ENCODE peak calls at places on chromosomes 5 and 9, in four cellular contexts. One of them, this sample, is unnamed.

GRCh38 chr5:1931590-1932138 is 48.9 kb upstream of the IRX4 start:
- DNase-seq in nephron progenitor cell: peak
- DNase-seq in neural progenitor cell: peak
- DNase-seq in stimulated activated effector memory CD8-positive, alpha-beta T cell treated with anti-CD3 and anti-CD28 coated beads, Interleukin-12 subunit alpha, Interleukin-12 subunit beta, amount 100 ng/mL, for 72 hours: no peak
- DNase-seq in this sample: no peak

GRCh38 chr9:86274821-86275643 is 7.3 kb downstream of the ISCA1 start:
- DNase-seq in nephron progenitor cell: no peak
- DNase-seq in neural progenitor cell: no peak
- DNase-seq in stimulated activated effector memory CD8-positive, alpha-beta T cell treated with anti-CD3 and anti-CD28 coated beads, Interleukin-12 subunit alpha, Interleukin-12 subunit beta, amount 100 ng/mL, for 72 hours: no peak
- DNase-seq in this sample: no peak

GRCh38 chr5:51632794-51633193 is 249.5 kb downstream of the ISL1 start:
- DNase-seq in nephron progenitor cell: no peak
- DNase-seq in neural progenitor cell: no peak
- DNase-seq in stimulated activated effector memory CD8-positive, alpha-beta T cell treated with anti-CD3 and anti-CD28 coated beads, Interleukin-12 subunit alpha, Interleukin-12 subunit beta, amount 100 ng/mL, for 72 hours: no peak
- DNase-seq in this sample: no peak

GRCh38 chr9:37542895-37543294 is 33.3 kb downstream of the FBXO10 start:
- DNase-seq in nephron progenitor cell: no peak
- DNase-seq in neural progenitor cell: no peak
- DNase-seq in stimulated activated effector memory CD8-positive, alpha-beta T cell treated with anti-CD3 and anti-CD28 coated beads, Interleukin-12 subunit alpha, Interleukin-12 subunit beta, amount 100 ng/mL, for 72 hours: no peak
- DNase-seq in this sample: no peak

GRCh38 chr5:38780950-38781349 is 64.9 kb upstream of the OSMR start:
- DNase-seq in nephron progenitor cell: no peak
- DNase-seq in neural progenitor cell: no peak
- DNase-seq in stimulated activated effector memory CD8-positive, alpha-beta T cell treated with anti-CD3 and anti-CD28 coated beads, Interleukin-12 subunit alpha, Interleukin-12 subunit beta, amount 100 ng/mL, for 72 hours: no peak
- DNase-seq in this sample: no peak

GRCh38 chr9:752201-752600 is 89.3 kb upstream of the DMRT1 start:
- DNase-seq in nephron progenitor cell: no peak
- DNase-seq in neural progenitor cell: no peak
- DNase-seq in stimulated activated effector memory CD8-positive, alpha-beta T cell treated with anti-CD3 and anti-CD28 coated beads, Interleukin-12 subunit alpha, Interleukin-12 subunit beta, amount 100 ng/mL, for 72 hours: no peak
- DNase-seq in this sample: no peak

GRCh38 chr5:111511174-111512025 is 935 bp downstream of the STARD4 start:
- DNase-seq in nephron progenitor cell: no peak
- DNase-seq in neural progenitor cell: no peak
- DNase-seq in stimulated activated effector memory CD8-positive, alpha-beta T cell treated with anti-CD3 and anti-CD28 coated beads, Interleukin-12 subunit alpha, Interleukin-12 subunit beta, amount 100 ng/mL, for 72 hours: no peak
- DNase-seq in this sample: no peak

GRCh38 chr5:81601912-81602311 is 149.0 kb downstream of the SSBP2 start:
- DNase-seq in nephron progenitor cell: no peak
- DNase-seq in neural progenitor cell: no peak
- DNase-seq in stimulated activated effector memory CD8-positive, alpha-beta T cell treated with anti-CD3 and anti-CD28 coated beads, Interleukin-12 subunit alpha, Interleukin-12 subunit beta, amount 100 ng/mL, for 72 hours: no peak
- DNase-seq in this sample: no peak

GRCh38 chr9:109862452-109862851 is 82.5 kb downstream of the PALM2AKAP2 start:
- DNase-seq in nephron progenitor cell: no peak
- DNase-seq in neural progenitor cell: no peak
- DNase-seq in stimulated activated effector memory CD8-positive, alpha-beta T cell treated with anti-CD3 and anti-CD28 coated beads, Interleukin-12 subunit alpha, Interleukin-12 subunit beta, amount 100 ng/mL, for 72 hours: no peak
- DNase-seq in this sample: no peak

GRCh38 chr5:129481161-129481560 is 21.1 kb downstream of the ADAMTS19 start:
- DNase-seq in nephron progenitor cell: no peak
- DNase-seq in neural progenitor cell: no peak
- DNase-seq in stimulated activated effector memory CD8-positive, alpha-beta T cell treated with anti-CD3 and anti-CD28 coated beads, Interleukin-12 subunit alpha, Interleukin-12 subunit beta, amount 100 ng/mL, for 72 hours: no peak
- DNase-seq in this sample: no peak

GRCh38 chr9:99140685-99141314 is 35.9 kb downstream of the TGFBR1 start:
- DNase-seq in nephron progenitor cell: peak
- DNase-seq in neural progenitor cell: peak
- DNase-seq in stimulated activated effector memory CD8-positive, alpha-beta T cell treated with anti-CD3 and anti-CD28 coated beads, Interleukin-12 subunit alpha, Interleukin-12 subunit beta, amount 100 ng/mL, for 72 hours: no peak
- DNase-seq in this sample: no peak

GRCh38 chr9:73030370-73031039 is 77.7 kb upstream of the ALDH1A1 start:
- DNase-seq in nephron progenitor cell: no peak
- DNase-seq in neural progenitor cell: no peak
- DNase-seq in stimulated activated effector memory CD8-positive, alpha-beta T cell treated with anti-CD3 and anti-CD28 coated beads, Interleukin-12 subunit alpha, Interleukin-12 subunit beta, amount 100 ng/mL, for 72 hours: no peak
- DNase-seq in this sample: no peak

GRCh38 chr9:124769451-124770358 is 1.4 kb downstream of the NR6A1 start:
- DNase-seq in nephron progenitor cell: peak
- DNase-seq in neural progenitor cell: peak
- DNase-seq in stimulated activated effector memory CD8-positive, alpha-beta T cell treated with anti-CD3 and anti-CD28 coated beads, Interleukin-12 subunit alpha, Interleukin-12 subunit beta, amount 100 ng/mL, for 72 hours: peak
- DNase-seq in this sample: no peak

This sample was measured in chondrocyte.